ENCODE peak calls at places on chromosomes 13 and 19, in ten cellular contexts. H, P, G, O, T, M, R, U, A and K are unnamed samples.

GRCh38 chr13:76856141-76856571 is 30.0 kb downstream of the KCTD12 start:
- DNase-seq in G (peak), O (peak), T (peak), U (no peak), H (peak), A (peak), M (peak), P (no peak), R (no peak), K (no peak)

GRCh38 chr19:46951236-46951986 is 68.2 kb upstream of the NPAS1 start:
- DNase-seq in G (no peak), H (peak), P (no peak), A (peak), T (peak), U (no peak), O (no peak), M (peak), R (no peak), K (no peak)

GRCh38 chr13:93810264-93810663 is 583.7 kb downstream of the GPC6 start:
- DNase-seq in R (no peak), P (no peak), M (no peak), U (no peak), H (no peak), O (no peak), G (no peak), T (no peak), A (no peak), K (no peak)

GRCh38 chr19:12806242-12807131 is at the start of gene RNASEH2A:
- DNase-seq in M (peak), O (peak), U (peak), G (no peak), P (peak), T (peak), A (peak), H (peak), R (peak), K (peak)

GRCh38 chr13:61277088-61277487 is 138.6 kb downstream of the PCDH20 start:
- DNase-seq in U (no peak), M (no peak), P (no peak), O (no peak), H (no peak), R (no peak), A (no peak), T (no peak), G (no peak), K (no peak)

GRCh38 chr19:18282021-18282787 is 782 bp upstream of the JUND start:
- DNase-seq in M (no peak), U (peak), R (no peak), G (peak), H (no peak), O (no peak), A (peak), T (peak), P (peak), K (peak)

GRCh38 chr19:48506138-48506733 is 5.4 kb downstream of the LMTK3 start:
- DNase-seq in M (peak), G (no peak), P (no peak), U (peak), R (no peak), O (no peak), A (peak), H (peak), T (peak), K (no peak)

GRCh38 chr13:105311094-105311493 is 1224.4 kb downstream of the EFNB2 start:
- DNase-seq in U (no peak), T (no peak), R (no peak), M (no peak), H (no peak), P (no peak), G (no peak), A (no peak), O (no peak), K (no peak)

GRCh38 chr19:35225951-35226350 is 2.6 kb downstream of the FAM187B start:
- DNase-seq in U (no peak), M (no peak), O (no peak), R (peak), A (no peak), G (no peak), T (no peak), P (no peak), H (no peak), K (peak)

GRCh38 chr13:50224534-50224933 is 209.3 kb downstream of the KCNRG start:
- DNase-seq in A (no peak), H (peak), U (no peak), M (peak), G (no peak), T (no peak), R (no peak), P (no peak), O (no peak), K (no peak)

GRCh38 chr13:30337061-30337601 is 29.8 kb upstream of the KATNAL1 start:
- DNase-seq in G (no peak), O (no peak), R (no peak), P (no peak), T (no peak), M (no peak), H (no peak), A (no peak), U (no peak), K (no peak)

GRCh38 chr13:95652244-95652764 is 7.8 kb upstream of the DZIP1 start:
- DNase-seq in A (no peak), U (no peak), O (no peak), M (no peak), T (no peak), P (no peak), H (no peak), G (no peak), R (no peak), K (no peak)

GRCh38 chr13:101417043-101417406 is 717 bp upstream of the NALCN start:
- DNase-seq in H (peak), A (peak), R (no peak), U (no peak), O (peak), P (no peak), M (peak), T (no peak), G (no peak), K (no peak)

GRCh38 chr13:41250993-41251392 is 12.4 kb downstream of the MTRF1 start:
- DNase-seq in O (no peak), G (no peak), U (no peak), M (no peak), A (no peak), H (no peak), T (no peak), P (no peak), R (no peak), K (no peak)

GRCh38 chr13:39038569-39038898 is 278 bp downstream of the NHLRC3 start:
- DNase-seq in G (no peak), R (no peak), M (peak), O (no peak), U (peak), T (no peak), A (no peak), H (no peak), P (no peak), K (no peak)

GRCh38 chr19:17677002-17677401 is 11.2 kb downstream of the UNC13A start:
- DNase-seq in P (no peak), M (no peak), A (no peak), G (no peak), H (no peak), O (no peak), U (peak), T (no peak), R (no peak), K (no peak)

GRCh38 chr13:99740261-99740979 is 231.1 kb downstream of the ZIC5 start:
- DNase-seq in G (no peak), U (no peak), T (no peak), A (no peak), M (peak), H (peak), R (no peak), O (no peak), P (no peak), K (no peak)

GRCh38 chr13:28678809-28679208 is 19.9 kb downstream of the POMP start:
- DNase-seq in T (no peak), M (peak), H (no peak), P (no peak), R (no peak), U (no peak), O (no peak), A (no peak), G (no peak), K (no peak)

GRCh38 chr19:15124572-15125231 is 17.5 kb downstream of the SYDE1 start:
- DNase-seq in P (no peak), G (no peak), U (peak), O (no peak), R (no peak), M (peak), T (no peak), H (no peak), A (no peak), K (no peak)